ENCODE peak calls at places on chromosomes 5 and 9, in seven cellular contexts. B is HTR-8/SVneo, T is DND-41, I is NCI-H2029, L is kidney glomerular epithelial cell, O is DMS153, X is NCI-H146. J is an unnamed sample.

GRCh38 chr9:134475051-134475790 is 149.0 kb downstream of the RXRA start:
- DNase-seq in B (no peak), T (peak; percentile 34), I (no peak), L (no peak), O (no peak), X (no peak), J (no peak)

GRCh38 chr5:67414712-67415111 is 218.1 kb upstream of the CD180 start:
- DNase-seq in B (no peak), T (no peak), I (no peak), L (no peak), O (no peak), X (no peak), J (no peak)

GRCh38 chr9:131459056-131459455 is 43.7 kb upstream of the POMT1 start:
- DNase-seq in B (no peak), T (no peak), I (no peak), L (no peak), O (no peak), X (no peak), J (no peak)

GRCh38 chr9:123561055-123561454 is 205.1 kb downstream of the CRB2 start:
- DNase-seq in B (no peak), T (no peak), I (peak; percentile 92), L (no peak), O (peak; percentile 87), X (peak; percentile 90), J (no peak)

GRCh38 chr9:92489209-92489608 is 6.9 kb upstream of the ASPN start:
- DNase-seq in B (peak; percentile 15), T (no peak), I (no peak), L (no peak), O (no peak), X (no peak), J (no peak)

GRCh38 chr5:111932207-111932606 is 175.2 kb upstream of the NREP start:
- DNase-seq in B (no peak), T (no peak), I (no peak), L (no peak), O (no peak), X (no peak), J (no peak)

GRCh38 chr5:61202213-61202612 is 39.9 kb upstream of the SMIM15 start:
- DNase-seq in B (no peak), T (no peak), I (no peak), L (no peak), O (no peak), X (no peak), J (no peak)

GRCh38 chr9:20358201-20358600 is 264.1 kb downstream of the MLLT3 start:
- DNase-seq in B (no peak), T (no peak), I (no peak), L (no peak), O (no peak), X (no peak), J (no peak)

GRCh38 chr5:67361932-67362729 is 165.5 kb upstream of the CD180 start:
- DNase-seq in B (no peak), T (no peak), I (no peak), L (peak; percentile 45), O (no peak), X (no peak), J (no peak)

GRCh38 chr5:173891367-173891766 is 3.2 kb downstream of the CPEB4 start:
- DNase-seq in B (no peak), T (no peak), I (no peak), L (no peak), O (no peak), X (no peak), J (no peak)

GRCh38 chr5:147711019-147711418 is 71.5 kb downstream of the JAKMIP2 start:
- DNase-seq in B (no peak), T (no peak), I (no peak), L (no peak), O (no peak), X (no peak), J (no peak)

GRCh38 chr5:149611327-149611726 is 30.0 kb downstream of the ARHGEF37 start:
- DNase-seq in B (no peak), T (no peak), I (no peak), L (no peak), O (no peak), X (no peak), J (no peak)

GRCh38 chr9:128587453-128587852 is 35.1 kb downstream of the SPTAN1 start:
- DNase-seq in B (no peak), T (peak; percentile 87), I (no peak), L (no peak), O (no peak), X (no peak), J (no peak)

GRCh38 chr5:13992795-13993194 is 48.3 kb upstream of the DNAH5 start:
- DNase-seq in B (no peak), T (no peak), I (no peak), L (no peak), O (no peak), X (no peak), J (no peak)

GRCh38 chr9:113446323-113446740 is 17.2 kb upstream of the RGS3 start:
- DNase-seq in B (peak; percentile 64), T (no peak), I (peak; percentile 52), L (peak; percentile 63), O (peak; percentile 41), X (peak; percentile 38), J (peak; percentile 25)

GRCh38 chr9:111356567-111357244 is 26.7 kb upstream of the OR2K2 start:
- DNase-seq in B (peak; percentile 64), T (no peak), I (no peak), L (peak; percentile 60), O (no peak), X (no peak), J (peak; percentile 52)

GRCh38 chr9:99169982-99170761 is 51.6 kb downstream of the ALG2 start:
- DNase-seq in B (no peak), T (no peak), I (no peak), L (no peak), O (no peak), X (peak; percentile 95), J (no peak)

GRCh38 chr9:134632329-134632728 is 9.3 kb upstream of the COL5A1 start:
- DNase-seq in B (no peak), T (no peak), I (no peak), L (no peak), O (no peak), X (no peak), J (no peak)

GRCh38 chr9:131045300-131046092 is 36.5 kb downstream of the LAMC3 start:
- DNase-seq in B (no peak), T (peak; percentile 15), I (no peak), L (no peak), O (no peak), X (no peak), J (no peak)

GRCh38 chr5:31186672-31187267 is 6.7 kb upstream of the CDH6 start:
- DNase-seq in B (peak; percentile 63), T (no peak), I (peak; percentile 25), L (peak; percentile 65), O (peak; percentile 44), X (peak; percentile 42), J (peak; percentile 57)

GRCh38 chr5:79055017-79055416 is 14.5 kb downstream of the DMGDH start:
- DNase-seq in B (no peak), T (no peak), I (no peak), L (no peak), O (no peak), X (no peak), J (no peak)

GRCh38 chr5:997711-998110 is 10.9 kb upstream of the NKD2 start:
- DNase-seq in B (no peak), T (no peak), I (no peak), L (no peak), O (no peak), X (no peak), J (no peak)

GRCh38 chr5:7078901-7079300 is 317.0 kb upstream of the ADCY2 start:
- DNase-seq in B (no peak), T (no peak), I (no peak), L (no peak), O (peak; percentile 29), X (no peak), J (peak; percentile 4)

GRCh38 chr5:96572864-96573512 is 89.2 kb upstream of the CAST start:
- DNase-seq in B (peak; percentile 81), T (no peak), I (peak; percentile 53), L (peak; percentile 85), O (no peak), X (no peak), J (peak; percentile 75)

GRCh38 chr9:12849486-12850010 is 74.7 kb downstream of the LURAP1L start:
- DNase-seq in B (no peak), T (no peak), I (no peak), L (no peak), O (peak; percentile 10), X (peak; percentile 36), J (no peak)

GRCh38 chr5:84028093-84028492 is 307.4 kb upstream of the HAPLN1 start:
- DNase-seq in B (peak; percentile 4), T (no peak), I (no peak), L (peak; percentile 8), O (no peak), X (no peak), J (no peak)

GRCh38 chr5:120778491-120779293 is 314.6 kb downstream of the PRR16 start:
- DNase-seq in B (peak; percentile 19), T (no peak), I (no peak), L (peak; percentile 58), O (no peak), X (no peak), J (no peak)

GRCh38 chr5:68382640-68383039 is 167.1 kb downstream of the PIK3R1 start:
- DNase-seq in B (no peak), T (no peak), I (no peak), L (no peak), O (no peak), X (no peak), J (no peak)

GRCh38 chr9:9598723-9599122 is 1014.1 kb downstream of the PTPRD start:
- DNase-seq in B (no peak), T (no peak), I (no peak), L (no peak), O (no peak), X (no peak), J (no peak)

GRCh38 chr5:140364472-140364765 is 4.4 kb downstream of the SLC4A9 start:
- DNase-seq in B (no peak), T (no peak), I (no peak), L (no peak), O (no peak), X (no peak), J (no peak)

GRCh38 chr9:137308102-137308619 is 6.1 kb upstream of the NRARP start:
- DNase-seq in B (no peak), T (no peak), I (no peak), L (no peak), O (no peak), X (peak; percentile 73), J (no peak)